ENCODE peak calls at places on chromosomes 3 and 15, in ten cellular contexts. N is colonic mucosa; Q is stromal cell of bone marrow; R is Karpas-422; C is stimulated activated CD8-positive, alpha-beta memory T cell treated with anti-CD3 and anti-CD28 coated beads, Interleukin-7, amount 100 ng/mL, for 4 hours; H is foreskin fibroblast; J is cardiac muscle cell; B is Daoy; E is ascending aorta; F is effector CD4-positive, alpha-beta T cell. X is an unnamed sample.

GRCh38 chr15:78104566-78105500 is 12.5 kb downstream of the SH2D7 start:
- DNase-seq in N (no peak), Q (no peak), R (no peak), C (no peak), H (no peak), J (no peak), B (no peak), E (no peak), F (no peak), X (no peak)

GRCh38 chr3:119762876-119763275 is 19.0 kb upstream of the NR1I2 start:
- DNase-seq in N (no peak), Q (no peak), R (no peak), C (no peak), H (no peak), J (no peak), B (no peak), E (no peak), F (no peak), X (no peak)

GRCh38 chr3:60333710-60334109 is 917.5 kb downstream of the FHIT start:
- DNase-seq in N (no peak), Q (no peak), R (no peak), C (no peak), H (no peak), J (no peak), B (no peak), E (no peak), F (no peak), X (no peak)

GRCh38 chr15:85642693-85643058 is 152.0 kb downstream of the KLHL25 start:
- DNase-seq in N (peak), Q (peak), R (no peak), C (no peak), H (peak), J (peak), B (no peak), E (no peak), F (no peak), X (no peak)

GRCh38 chr15:71730277-71731144 is 79.8 kb upstream of the NR2E3 start:
- DNase-seq in N (peak), Q (peak), R (peak), C (no peak), H (peak), J (peak), B (peak), E (no peak), F (no peak), X (peak)

GRCh38 chr3:160684368-160684740 is 7.4 kb downstream of the ARL14 start:
- DNase-seq in N (no peak), Q (no peak), R (no peak), C (no peak), H (no peak), J (no peak), B (no peak), E (no peak), F (no peak), X (no peak)

GRCh38 chr15:100999369-100999768 is 80.2 kb downstream of the LRRK1 start:
- DNase-seq in N (no peak), Q (no peak), R (no peak), C (no peak), H (peak), J (no peak), B (no peak), E (no peak), F (no peak), X (no peak)

GRCh38 chr3:58217209-58217811 is 6.5 kb upstream of the DNASE1L3 start:
- DNase-seq in N (peak), Q (peak), R (peak), C (peak), H (peak), J (peak), B (peak), E (peak), F (peak), X (peak)

GRCh38 chr3:126711361-126711760 is 7.3 kb downstream of the CHCHD6 start:
- DNase-seq in N (no peak), Q (peak), R (no peak), C (no peak), H (peak), J (no peak), B (no peak), E (no peak), F (no peak), X (no peak)

GRCh38 chr3:178325330-178325729 is 210.9 kb upstream of the KCNMB2 start:
- DNase-seq in N (no peak), Q (peak), R (no peak), C (no peak), H (peak), J (no peak), B (no peak), E (no peak), F (no peak), X (peak)

GRCh38 chr3:177601120-177601519 is 403.8 kb upstream of the TBL1XR1 start:
- DNase-seq in N (no peak), Q (no peak), R (no peak), C (no peak), H (no peak), J (no peak), B (no peak), E (no peak), F (no peak), X (no peak)

GRCh38 chr3:99875573-99875924 is 57.9 kb downstream of the CMSS1 start:
- DNase-seq in N (no peak), Q (no peak), R (no peak), C (no peak), H (peak), J (peak), B (peak), E (no peak), F (no peak), X (peak)

GRCh38 chr15:27382296-27382695 is 411.3 kb downstream of the GABRG3 start:
- DNase-seq in N (no peak), Q (no peak), R (no peak), C (no peak), H (no peak), J (no peak), B (no peak), E (no peak), F (no peak), X (no peak)

GRCh38 chr3:13289771-13290285 is 130.3 kb downstream of the NUP210 start:
- DNase-seq in N (no peak), Q (no peak), R (no peak), C (no peak), H (no peak), J (no peak), B (no peak), E (no peak), F (no peak), X (no peak)